ENCODE peak calls at places on chromosomes 4 and X, in ten cellular contexts. Y, A, F, G, B, N, R, T, C and Q are unnamed samples.

GRCh38 chrX:39777623-39778025 is 320.1 kb downstream of the BCOR start:
- DNase-seq in Y (no peak), F (no peak), N (no peak), T (no peak), R (no peak), A (no peak), G (no peak), B (no peak), C (no peak), Q (no peak)

GRCh38 chr4:28010543-28011235 is 1150.0 kb downstream of the STIM2 start:
- DNase-seq in G (no peak), T (no peak), Y (no peak), F (no peak), R (no peak), C (no peak), B (no peak), A (no peak), N (no peak), Q (no peak)

GRCh38 chr4:113635739-113636437 is 125.7 kb downstream of the CAMK2D start:
- DNase-seq in F (peak; percentile 92), N (no peak), A (no peak), B (no peak), R (no peak), Y (peak; percentile 8), C (no peak), T (no peak), G (no peak), Q (peak; percentile 7)

GRCh38 chr4:93888768-93889167 is 60.2 kb downstream of the ATOH1 start:
- DNase-seq in C (no peak), Y (no peak), R (no peak), N (no peak), T (no peak), B (no peak), G (no peak), A (no peak), F (no peak), Q (no peak)

GRCh38 chr4:906311-907102 is 25.6 kb downstream of the GAK start:
- DNase-seq in N (no peak), G (no peak), C (no peak), Y (no peak), F (no peak), R (peak; percentile 47), B (no peak), A (no peak), T (no peak), Q (no peak)

GRCh38 chrX:107293056-107293455 is 86.6 kb downstream of the DNAAF6 start:
- DNase-seq in N (no peak), A (no peak), G (no peak), T (no peak), R (no peak), B (no peak), Y (no peak), F (no peak), C (no peak), Q (peak; percentile 12)

GRCh38 chr4:90074322-90074886 is 52.8 kb upstream of the CCSER1 start:
- DNase-seq in T (no peak), B (peak; percentile 72), A (no peak), Y (no peak), G (no peak), C (no peak), R (no peak), N (no peak), F (no peak), Q (no peak)

GRCh38 chrX:48751343-48751742 is 10.2 kb upstream of the GLOD5 start:
- DNase-seq in F (no peak), B (no peak), N (no peak), R (no peak), T (no peak), A (no peak), C (no peak), Y (no peak), G (no peak), Q (no peak)

GRCh38 chr4:173188648-173189047 is 20.0 kb downstream of the GALNT7 start:
- DNase-seq in A (no peak), N (no peak), Y (no peak), G (no peak), B (no peak), T (no peak), F (no peak), C (no peak), R (no peak), Q (no peak)

GRCh38 chrX:11908371-11908770 is 150.3 kb downstream of the MSL3 start:
- DNase-seq in B (peak; percentile 57), C (no peak), R (no peak), Y (no peak), N (peak; percentile 11), G (no peak), A (peak; percentile 20), T (peak; percentile 6), F (peak; percentile 23), Q (no peak)

GRCh38 chrX:129655547-129656248 is 942 bp upstream of the APLN start:
- DNase-seq in G (no peak), T (no peak), C (no peak), Y (no peak), F (no peak), B (peak; percentile 55), R (no peak), N (no peak), A (peak; percentile 48), Q (no peak)

GRCh38 chrX:137215467-137215866 is 181.7 kb upstream of the GPR101 start:
- DNase-seq in T (no peak), G (no peak), Y (no peak), C (no peak), N (no peak), A (no peak), F (no peak), R (no peak), B (no peak), Q (no peak)

GRCh38 chr4:129064717-129065116 is 28.6 kb downstream of the SCLT1 start:
- DNase-seq in G (no peak), T (no peak), F (peak; percentile 76), Y (no peak), R (no peak), A (no peak), B (no peak), N (no peak), C (no peak), Q (no peak)